ENCODE peak calls at places on chromosome 19, in four cellular contexts. G, P, R and I are unnamed samples.

GRCh38 chr19:29060833-29061364 is 152.1 kb downstream of the UQCRFS1 start:
- DNase-seq in G (no peak), P (no peak), R (no peak), I (no peak)

GRCh38 chr19:13850910-13851753 is 25.8 kb upstream of the NANOS3 start:
- DNase-seq in G (peak; percentile 79), P (peak; percentile 92), R (peak; percentile 92), I (no peak)

GRCh38 chr19:17555929-17556813 is 722 bp downstream of the COLGALT1 start:
- DNase-seq in G (peak; percentile 41), P (peak; percentile 25), R (peak; percentile 65), I (no peak)

GRCh38 chr19:39170398-39171231 is 26.1 kb upstream of the NCCRP1 start:
- DNase-seq in G (no peak), P (no peak), R (peak; percentile 20), I (no peak)

GRCh38 chr19:8396185-8396562 is 6.0 kb downstream of the RAB11B start:
- DNase-seq in G (no peak), P (no peak), R (no peak), I (no peak)

GRCh38 chr19:34364830-34365462 is at the start of gene GPI:
- DNase-seq in G (peak; percentile 77), P (no peak), R (peak; percentile 45), I (peak; percentile 92)

GRCh38 chr19:17680235-17680722 is 7.9 kb downstream of the UNC13A start:
- DNase-seq in G (peak; percentile 83), P (peak; percentile 83), R (peak; percentile 52), I (peak; percentile 86)

GRCh38 chr19:5893907-5894703 is 9.5 kb downstream of the NDUFA11 start:
- DNase-seq in G (no peak), P (no peak), R (no peak), I (no peak)

GRCh38 chr19:17237747-17238706 is 7.7 kb downstream of the NR2F6 start:
- DNase-seq in G (no peak), P (no peak), R (no peak), I (no peak)

GRCh38 chr19:14412436-14413071 is 6.6 kb downstream of the DDX39A start:
- DNase-seq in G (no peak), P (no peak), R (no peak), I (no peak)

GRCh38 chr19:8148410-8149231 is 771 bp downstream of the FBN3 start:
- DNase-seq in G (peak; percentile 14), P (no peak), R (no peak), I (peak; percentile 35)

GRCh38 chr19:50308991-50309390 is 20.2 kb downstream of the KCNC3 start:
- DNase-seq in G (no peak), P (no peak), R (no peak), I (no peak)

GRCh38 chr19:28051047-28051446 is 1161.9 kb downstream of the UQCRFS1 start:
- DNase-seq in G (no peak), P (no peak), R (no peak), I (no peak)

GRCh38 chr19:17405250-17406038 is at the start of gene BST2:
- DNase-seq in G (peak; percentile 72), P (peak; percentile 21), R (peak; percentile 76), I (peak; percentile 92)

GRCh38 chr19:48926909-48927308 is 6.6 kb upstream of the DHDH start:
- DNase-seq in G (peak; percentile 35), P (peak; percentile 84), R (peak; percentile 95), I (no peak)

GRCh38 chr19:43526884-43527859 is at the start of gene ETHE1:
- DNase-seq in G (peak; percentile 85), P (peak; percentile 31), R (peak; percentile 32), I (peak; percentile 88)

GRCh38 chr19:46975011-46975917 is 44.4 kb upstream of the NPAS1 start:
- DNase-seq in G (no peak), P (no peak), R (no peak), I (no peak)

GRCh38 chr19:14102756-14103155 is 12.2 kb upstream of the SAMD1 start:
- DNase-seq in G (no peak), P (no peak), R (no peak), I (no peak)

GRCh38 chr19:49592486-49593232 is 1.7 kb downstream of the PRR12 start:
- DNase-seq in G (peak; percentile 55), P (no peak), R (peak; percentile 19), I (peak; percentile 61)

GRCh38 chr19:8306235-8307054 is 1.7 kb downstream of the CD320 start:
- DNase-seq in G (no peak), P (no peak), R (no peak), I (no peak)

GRCh38 chr19:11377237-11377636 is 2.8 kb downstream of the SWSAP1 start:
- DNase-seq in G (peak; percentile 60), P (peak; percentile 82), R (peak; percentile 87), I (peak; percentile 50)

GRCh38 chr19:46344363-46344762 is 2.5 kb upstream of the PPP5C start:
- DNase-seq in G (no peak), P (no peak), R (no peak), I (no peak)

GRCh38 chr19:33040994-33041827 is 23.5 kb downstream of the RHPN2 start:
- DNase-seq in G (no peak), P (no peak), R (peak; percentile 26), I (no peak)

GRCh38 chr19:12913871-12914690 is 5.0 kb downstream of the SYCE2 start:
- DNase-seq in G (peak; percentile 80), P (no peak), R (peak; percentile 54), I (peak; percentile 41)

GRCh38 chr19:41548954-41549688 is 26.8 kb upstream of the CEACAM21 start:
- DNase-seq in G (peak; percentile 79), P (no peak), R (no peak), I (peak; percentile 72)

DNA sequence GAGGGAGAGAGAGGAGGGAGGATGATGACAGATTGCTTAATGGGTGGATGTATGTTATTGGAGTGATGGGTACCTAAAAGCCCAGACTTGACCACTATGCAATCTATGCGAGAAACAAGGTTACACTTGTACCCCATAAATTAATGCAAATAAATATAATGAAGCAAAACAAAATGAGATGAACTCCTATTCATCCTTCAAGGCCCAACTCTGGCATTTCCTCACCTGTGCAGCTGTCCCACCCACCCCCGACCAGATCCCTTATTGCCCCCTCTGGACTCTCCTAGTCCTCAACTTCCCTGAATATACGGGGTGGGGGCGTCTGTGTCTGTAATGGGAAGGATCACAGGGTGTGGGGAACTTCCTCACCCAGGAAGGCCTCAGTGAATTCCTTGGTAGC is 4.1 kb downstream of the PGLYRP2 start:
- DNase-seq in G (no peak), P (no peak), R (no peak), I (no peak)
- TF ChIP-seq CTCF in G (no peak), P (no peak), R (no peak), I (no peak)

GRCh38 chr19:54211214-54211613 is 10.6 kb downstream of the RPS9 start:
- DNase-seq in G (no peak), P (no peak), R (no peak), I (no peak)
- TF ChIP-seq CTCF in G (no peak), P (no peak), R (no peak), I (no peak)

DNA sequence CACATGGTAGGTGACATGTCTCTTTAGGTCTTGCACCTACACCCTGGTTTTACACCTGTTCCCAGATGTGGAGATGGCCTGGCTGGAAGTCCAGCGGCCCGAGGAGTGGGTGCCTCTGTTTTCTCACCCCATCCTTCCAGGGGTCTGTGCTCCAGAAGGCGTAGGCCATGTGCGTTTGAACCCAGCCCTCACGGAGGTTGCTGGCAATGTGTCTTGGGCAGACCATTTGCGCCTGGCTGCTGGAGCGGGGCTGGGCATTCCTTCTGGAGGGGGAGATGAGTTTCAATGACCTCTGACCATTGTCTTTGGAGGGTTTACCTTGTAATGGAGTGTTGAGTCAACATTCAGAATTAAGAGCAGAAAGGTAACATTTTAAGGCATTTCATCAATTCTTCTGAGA is 54.8 kb upstream of the ZNF536 start:
- DNase-seq in G (no peak), P (no peak), R (no peak), I (no peak)
- TF ChIP-seq CTCF in G (no peak), P (no peak), R (no peak), I (no peak)

DNA sequence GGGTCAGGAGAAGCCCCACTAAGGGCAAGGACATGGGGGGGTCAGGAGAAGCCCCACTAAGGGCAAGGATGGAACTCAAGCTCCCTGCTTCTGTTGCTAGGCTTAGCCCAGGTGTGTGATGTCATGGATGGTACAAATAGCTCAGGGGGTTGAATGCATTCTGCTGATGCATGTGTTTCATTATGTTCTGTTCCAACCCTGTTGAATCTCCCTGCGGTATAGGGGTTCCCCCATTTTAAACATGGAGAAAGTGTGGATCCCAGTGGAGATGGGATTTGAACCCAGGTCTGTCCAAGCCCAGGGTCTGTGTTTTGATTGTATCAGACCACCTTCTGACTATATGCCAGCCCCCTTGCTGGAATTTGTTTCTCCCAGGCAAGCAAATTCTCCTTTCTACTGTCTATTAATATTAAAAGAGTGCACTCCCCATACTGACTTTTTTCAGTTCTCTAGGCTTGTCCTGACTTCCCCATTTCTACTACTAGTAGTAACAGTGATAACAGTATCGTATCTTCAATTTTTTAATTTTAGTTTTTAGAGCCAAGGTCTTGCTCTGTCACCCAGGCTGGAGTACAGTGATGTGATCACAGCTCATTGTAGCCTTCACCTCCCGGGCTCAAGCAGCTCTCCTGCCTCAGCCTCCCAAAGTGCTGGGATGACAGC is 6.7 kb downstream of the ZNF865 start:
- DNase-seq in G (no peak), P (no peak), R (no peak), I (no peak)
- TF ChIP-seq CTCF in G (no peak), P (no peak), R (no peak), I (no peak)

GRCh38 chr19:18901503-18901890 is 5.5 kb upstream of the CERS1 start:
- DNase-seq in G (no peak), P (no peak), R (no peak), I (no peak)

GRCh38 chr19:18905520-18906236 is 9.7 kb upstream of the CERS1 start:
- DNase-seq in G (no peak), P (no peak), R (no peak), I (no peak)

GRCh38 chr19:18905058-18905456 is 9.1 kb upstream of the CERS1 start:
- DNase-seq in G (no peak), P (no peak), R (no peak), I (no peak)

GRCh38 chr19:18904334-18905057 is 8.5 kb upstream of the CERS1 start:
- DNase-seq in G (no peak), P (no peak), R (no peak), I (no peak)

DNA sequence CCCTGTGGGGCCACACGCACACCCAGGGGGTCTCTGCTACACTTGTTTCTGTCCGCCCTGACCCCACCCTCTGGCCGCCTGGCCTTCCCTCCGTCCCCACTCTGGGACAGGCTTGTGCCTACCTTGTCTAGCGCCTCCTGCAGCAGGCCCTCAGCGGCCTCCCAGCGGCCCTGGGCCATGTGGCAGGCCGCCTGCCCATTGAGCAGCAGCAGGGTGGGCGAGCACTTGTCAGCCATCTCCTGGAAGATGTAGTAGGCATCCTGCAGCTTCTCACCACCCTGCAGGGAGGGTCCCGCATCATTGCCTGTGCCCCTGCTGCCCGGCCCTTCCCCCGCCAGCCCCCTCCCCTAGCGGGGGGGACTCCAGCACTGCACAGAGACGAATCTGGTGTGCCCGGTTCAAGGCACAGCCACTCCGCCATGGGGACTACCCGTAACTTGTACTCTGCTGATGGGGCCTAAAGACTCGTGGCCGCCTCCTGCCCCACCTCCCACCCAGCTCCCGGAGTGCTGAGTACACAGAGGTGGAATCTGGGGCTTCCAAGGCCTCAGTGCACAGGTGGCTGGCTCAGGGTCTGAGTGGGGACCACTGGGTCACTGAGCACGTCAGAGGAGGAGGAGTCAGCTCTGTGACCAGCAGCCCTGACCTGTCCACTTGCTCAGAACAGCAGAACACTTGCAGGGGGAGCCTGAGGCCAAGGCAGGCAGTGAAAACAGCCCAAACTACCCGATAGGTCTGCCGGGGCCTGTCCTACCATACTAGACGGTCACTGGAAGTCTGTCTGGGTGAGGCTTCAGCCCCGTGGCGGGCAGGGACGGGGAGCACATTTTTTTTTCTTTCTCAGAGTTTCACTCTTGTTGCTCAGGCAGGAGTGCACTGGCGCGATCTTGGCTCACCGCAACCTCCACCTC is 7.4 kb upstream of the CERS1 start:
- DNase-seq in G (no peak), P (no peak), R (no peak), I (no peak)
- TF ChIP-seq CTCF in G (no peak), P (no peak), R (no peak), I (no peak)